ENCODE peak calls at places on chromosomes 3 and 15, in four cellular contexts. E, R, Q and U are unnamed samples. For H3K79me2, the result is how much of the 10 kb centered on the place peaks cover.

GRCh38 chr15:98738689-98739411 is 90.5 kb downstream of the IGF1R start:
- DNase-seq in R (peak), E (no peak), Q (no peak), U (no peak)

GRCh38 chr15:70892002-70892911 is at the start of the genes LRRC49 and THAP10:
- DNase-seq in R (peak), E (peak), Q (peak), U (peak)

GRCh38 chr3:151579571-151580270 is 118.9 kb upstream of the IGSF10 start:
- DNase-seq in E (no peak), R (no peak), Q (no peak), U (no peak)

GRCh38 chr3:136546718-136547117 is 205.5 kb downstream of the STAG1 start:
- DNase-seq in E (peak), Q (peak), R (no peak), U (no peak)

GRCh38 chr15:67107014-67107812 is 41.8 kb downstream of the SMAD3 start:
- DNase-seq in Q (peak), R (peak), E (peak), U (no peak)

GRCh38 chr3:177463863-177464262 is 266.6 kb upstream of the TBL1XR1 start:
- DNase-seq in Q (no peak), R (no peak), E (no peak), U (no peak)

GRCh38 chr15:78358114-78358513 is 18.0 kb downstream of the CRABP1 start:
- DNase-seq in E (no peak), R (peak), Q (no peak), U (no peak)

GRCh38 chr15:71792521-71792920 is 17.8 kb upstream of the NR2E3 start:
- DNase-seq in R (no peak), Q (no peak), E (peak), U (no peak)

GRCh38 chr15:57095896-57096295 is 177.5 kb downstream of the TCF12 start:
- DNase-seq in Q (no peak), E (no peak), R (no peak), U (no peak)

GRCh38 chr3:163664466-163664865 is 1413.8 kb downstream of the SI start:
- DNase-seq in Q (no peak), R (no peak), E (no peak), U (no peak)

GRCh38 chr15:75302318-75302717 is 19.7 kb downstream of the GOLGA6D start:
- DNase-seq in R (no peak), Q (no peak), E (no peak), U (no peak)

GRCh38 chr3:6542795-6543194 is 318.1 kb upstream of the GRM7 start:
- DNase-seq in Q (no peak), E (no peak), R (peak), U (no peak)

GRCh38 chr15:64205202-64205601 is 42.4 kb upstream of the PPIB start:
- DNase-seq in E (no peak), R (no peak), Q (peak), U (no peak)

GRCh38 chr3:129560931-129561594 is 18.1 kb downstream of the H1-8 start:
- DNase-seq in R (no peak), E (peak), Q (no peak), U (no peak)

GRCh38 chr15:95620934-95621579 is 709.4 kb upstream of the NR2F2 start:
- DNase-seq in E (no peak), Q (no peak), R (no peak), U (no peak)

GRCh38 chr15:89912674-89913396 is at the start of gene ARPIN:
- DNase-seq in E (peak), R (peak), Q (no peak), U (peak)

GRCh38 chr3:167729591-167729990 is 5.1 kb downstream of the PDCD10 start:
- DNase-seq in Q (no peak), R (no peak), E (no peak), U (no peak)

GRCh38 chr15:65401607-65402240 is 21.0 kb downstream of the IGDCC4 start:
- DNase-seq in E (no peak), Q (no peak), R (no peak), U (no peak)

GRCh38 chr3:194754091-194754490 is 68.4 kb downstream of the FAM43A start:
- DNase-seq in R (no peak), Q (no peak), E (no peak), U (no peak)

GRCh38 chr15:48046813-48047483 is 73.8 kb upstream of the SLC24A5 start:
- DNase-seq in Q (no peak), R (no peak), E (no peak), U (no peak)

GRCh38 chr15:66581972-66582537 is 16.3 kb upstream of the LCTL start:
- DNase-seq in Q (no peak), R (peak), E (peak), U (no peak)

GRCh38 chr3:128487813-128488635 is 5.0 kb downstream of the GATA2 start:
- DNase-seq in E (peak), R (peak), Q (peak), U (peak)

GRCh38 chr3:106089806-106090205 is 221.0 kb upstream of the CBLB start:
- DNase-seq in E (no peak), R (no peak), Q (no peak), U (no peak)

GRCh38 chr15:85003593-85004312 is 22.1 kb downstream of the PDE8A start:
- DNase-seq in Q (no peak), R (no peak), E (no peak), U (no peak)

GRCh38 chr15:66763186-66764066 is 61.4 kb downstream of the SMAD6 start:
- DNase-seq in E (peak), Q (no peak), R (no peak), U (no peak)

GRCh38 chr15:59329570-59330350 is 42.9 kb downstream of the MYO1E start:
- DNase-seq in R (peak), Q (no peak), E (no peak), U (no peak)

GRCh38 chr3:76958231-76958630 is 81.7 kb upstream of the ROBO2 start:
- DNase-seq in R (no peak), Q (no peak), E (no peak), U (no peak)

GRCh38 chr3:170162630-170163029 is 18.9 kb downstream of the PHC3 start:
- DNase-seq in Q (no peak), E (no peak), R (no peak), U (no peak)

GRCh38 chr15:65963911-65964482 is 94.7 kb downstream of the RAB11A start:
- DNase-seq in E (no peak), Q (no peak), R (no peak), U (no peak)

GRCh38 chr15:58147151-58147550 is 9.0 kb downstream of the AQP9 start:
- DNase-seq in Q (no peak), E (no peak), R (no peak), U (no peak)

GRCh38 chr3:39849992-39850706 is 40.7 kb downstream of the MYRIP start:
- DNase-seq in E (no peak), R (no peak), Q (no peak), U (no peak)

GRCh38 chr15:96622714-96623113 is 292.2 kb downstream of the NR2F2 start:
- DNase-seq in R (no peak), E (no peak), Q (no peak), U (no peak)

GRCh38 chr15:65303687-65304392 is 637 bp upstream of the RNU5B-1 start:
- DNase-seq in E (peak), R (peak), Q (no peak), U (no peak)

GRCh38 chr15:75721923-75722870 is 9.5 kb upstream of the CSPG4 start:
- DNase-seq in R (no peak), E (no peak), Q (no peak), U (no peak)

DNA sequence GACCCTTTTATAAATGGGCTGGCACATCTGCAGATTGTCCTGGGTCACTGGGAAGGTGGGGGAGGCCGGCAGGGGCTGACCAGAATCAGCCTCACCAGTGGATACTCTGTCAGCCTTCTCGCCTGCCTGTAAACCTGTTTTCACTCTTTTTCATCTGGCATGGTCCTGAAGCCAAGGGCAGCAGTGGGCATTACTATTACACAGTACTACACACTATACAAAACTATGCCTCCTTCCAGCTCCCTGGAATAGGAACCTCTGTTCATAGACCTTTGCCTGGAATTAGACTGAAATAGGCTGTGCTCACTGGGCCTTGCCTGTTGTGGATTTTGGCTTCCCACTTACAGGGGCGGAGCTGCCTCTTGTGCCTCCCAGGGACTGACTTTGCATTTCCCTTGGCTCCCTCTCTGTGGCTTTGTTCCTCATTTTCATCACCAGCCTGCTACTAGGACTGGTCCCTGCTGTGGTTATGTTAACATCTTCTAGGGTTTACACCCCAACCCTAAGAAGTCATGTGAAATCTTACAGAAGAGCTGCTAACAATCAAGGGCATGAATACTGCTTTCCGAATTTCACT is 120.7 kb downstream of the FNDC3B start:
- DNase-seq in E (no peak), Q (peak), R (no peak), U (no peak)
- H3K79me2 ChIP-seq in E (half or more), Q (half or more), R (half or more), U (under half)

GRCh38 chr3:99131876-99132275 is 230.4 kb upstream of the DCBLD2 start:
- DNase-seq in Q (no peak), E (peak), R (no peak), U (no peak)

GRCh38 chr3:99128205-99128604 is 226.7 kb upstream of the DCBLD2 start:
- DNase-seq in R (no peak), Q (no peak), E (no peak), U (no peak)

GRCh38 chr3:99128740-99129505 is 227.4 kb upstream of the DCBLD2 start:
- DNase-seq in R (no peak), Q (no peak), E (peak), U (no peak)

GRCh38 chr3:99126291-99126690 is 224.8 kb upstream of the DCBLD2 start:
- DNase-seq in R (no peak), E (no peak), Q (no peak), U (no peak)
- TF ChIP-seq JUN in R (no peak), E (no peak), Q (no peak), U (no peak)

DNA sequence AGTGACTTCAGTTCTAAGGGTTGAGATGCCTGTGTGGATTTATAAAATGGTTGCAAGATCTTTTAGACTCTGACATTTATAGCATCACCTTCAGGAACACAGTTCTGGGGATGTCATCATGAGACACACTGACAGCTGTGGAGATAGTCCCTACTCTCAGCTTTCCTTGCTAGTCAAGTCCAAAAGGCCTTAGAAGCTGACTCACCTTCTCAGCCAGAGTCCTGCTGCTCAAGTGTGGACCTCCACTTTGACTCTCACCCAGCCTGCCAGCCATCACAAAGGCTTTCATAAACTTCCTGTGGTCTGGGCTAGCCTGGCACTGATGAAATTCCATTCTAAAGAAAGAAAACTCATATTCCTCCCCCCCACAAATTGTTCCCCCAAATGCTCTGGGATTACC is 44.8 kb downstream of the TMEM39A start:
- DNase-seq in E (no peak), Q (peak), R (no peak), U (no peak)
- H3K79me2 ChIP-seq in E (under half), Q (under half), R (under half), U (under half)

GRCh38 chr15:38651328-38652038 is 86.9 kb upstream of the RASGRP1 start:
- DNase-seq in R (no peak), Q (no peak), E (no peak), U (no peak)

GRCh38 chr15:38650936-38651327 is 86.3 kb upstream of the RASGRP1 start:
- DNase-seq in R (no peak), Q (no peak), E (no peak), U (no peak)

GRCh38 chr15:38652998-38653397 is 88.4 kb upstream of the RASGRP1 start:
- DNase-seq in Q (no peak), R (no peak), E (no peak), U (no peak)

GRCh38 chr15:38650384-38650783 is 85.8 kb upstream of the RASGRP1 start:
- DNase-seq in Q (no peak), E (no peak), R (no peak), U (no peak)

DNA sequence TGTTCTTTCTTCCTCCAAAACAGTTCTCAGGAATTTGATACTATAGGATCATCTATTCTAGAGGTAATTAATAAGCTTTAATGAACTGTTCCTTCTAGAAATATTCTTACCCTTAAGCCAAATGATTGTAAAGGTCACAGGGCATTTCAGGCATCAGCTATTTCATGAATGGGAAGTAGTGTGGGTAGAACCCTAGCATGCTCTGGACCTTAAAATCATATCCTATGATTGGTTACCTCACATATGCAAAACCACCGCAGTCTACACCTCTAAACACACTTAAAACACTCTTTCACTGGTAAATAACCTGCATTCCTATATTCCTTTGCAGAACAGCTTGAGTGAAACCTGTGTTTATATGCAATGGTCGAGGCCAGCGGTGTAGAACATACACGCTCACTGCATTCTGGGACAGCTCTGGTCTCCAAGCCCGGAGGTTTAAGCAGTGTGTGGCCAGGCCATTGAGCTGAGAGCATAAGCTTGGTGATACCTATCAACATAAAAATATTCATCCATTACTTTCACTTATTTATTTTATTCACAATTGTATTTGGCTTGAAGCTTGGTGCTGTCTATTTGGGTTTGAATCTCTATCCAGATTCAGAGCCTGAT is 87.7 kb upstream of the RASGRP1 start:
- DNase-seq in E (no peak), R (no peak), Q (no peak), U (no peak)
- TF ChIP-seq JUN in E (no peak), R (no peak), Q (no peak), U (no peak)

GRCh38 chr3:123561188-123561587 is 23.7 kb downstream of the HACD2 start:
- DNase-seq in Q (no peak), E (no peak), R (no peak), U (no peak)
- H3K79me2 ChIP-seq in Q (under half), E (under half), R (under half), U (under half)

GRCh38 chr3:124532071-124532470 is 198.2 kb upstream of the UMPS start:
- DNase-seq in R (no peak), Q (no peak), E (no peak), U (no peak)

GRCh38 chr3:124522226-124522625 is 208.0 kb upstream of the UMPS start:
- DNase-seq in R (no peak), E (no peak), Q (no peak), U (no peak)

GRCh38 chr3:124530916-124531315 is 199.3 kb upstream of the UMPS start:
- DNase-seq in E (no peak), R (no peak), Q (no peak), U (no peak)

GRCh38 chr3:124529826-124530571 is 200.3 kb upstream of the UMPS start:
- DNase-seq in E (peak), R (no peak), Q (no peak), U (no peak)

GRCh38 chr3:124526601-124527000 is 203.7 kb upstream of the UMPS start:
- DNase-seq in Q (no peak), E (no peak), R (peak), U (no peak)
- TF ChIP-seq JUN in Q (no peak), E (no peak), R (no peak), U (no peak)

DNA sequence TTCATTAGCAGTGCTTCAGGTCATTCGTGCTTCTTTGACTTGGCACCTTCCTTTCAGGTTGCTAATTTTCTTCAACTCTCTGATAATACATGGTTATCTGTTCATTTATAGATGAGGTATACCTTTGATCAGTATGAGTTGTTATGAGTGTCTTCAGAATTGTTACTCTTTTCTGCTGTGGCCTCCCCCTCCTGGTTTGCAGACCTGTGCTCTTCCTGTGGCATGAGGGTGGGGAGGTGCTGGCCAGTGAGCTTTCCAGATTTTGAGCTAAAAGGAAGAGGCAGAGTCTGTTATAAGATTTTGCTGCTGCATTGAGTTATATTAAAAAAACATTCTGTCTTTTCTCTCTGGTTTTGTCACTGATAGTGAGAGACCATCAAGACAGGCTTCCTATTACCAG is 30.8 kb upstream of the GOLGA6L9 start:
- DNase-seq in E (no peak), Q (no peak), R (no peak), U (no peak)
- H3K79me2 ChIP-seq in E (under half), Q (under half), R (under half), U (under half)

DNA sequence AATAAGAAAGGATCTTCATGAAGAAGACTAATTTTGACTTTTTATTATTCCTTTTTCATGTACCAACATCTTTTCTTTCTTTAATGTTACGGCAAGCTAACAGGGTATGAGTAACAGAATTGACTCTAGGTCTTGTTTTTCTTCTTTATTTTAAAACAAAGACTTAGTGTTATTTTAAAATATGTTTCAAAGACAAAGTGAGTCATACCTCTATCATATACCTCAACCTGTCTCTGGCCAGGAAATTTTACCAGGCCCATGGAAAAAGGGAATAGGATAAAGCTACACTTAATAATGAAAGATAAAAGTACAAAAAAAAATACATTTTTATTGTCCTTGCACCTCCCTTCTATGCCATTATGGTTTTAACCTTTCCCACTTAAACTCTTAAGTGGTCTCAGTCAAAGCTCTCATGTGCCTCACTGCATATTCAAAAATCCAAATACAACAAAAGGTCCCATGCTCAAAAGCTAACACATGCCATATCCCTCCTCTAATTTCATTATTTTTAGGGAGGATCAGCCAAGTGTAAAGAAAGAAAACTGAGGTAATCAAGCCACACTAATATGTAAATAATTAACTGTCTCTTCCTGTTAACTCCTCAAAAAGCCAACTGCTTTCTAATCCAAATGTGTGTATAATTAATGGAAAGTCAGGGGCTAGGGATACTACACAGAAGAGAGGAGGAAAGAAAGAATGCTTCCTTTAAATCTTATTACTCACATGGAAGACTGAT is 57.2 kb downstream of the ZNF148 start:
- DNase-seq in E (peak), Q (no peak), R (no peak), U (no peak)
- TF ChIP-seq JUN in E (peak), Q (no peak), R (no peak), U (no peak)